ENCODE peak calls at places on chromosomes 7 and 10, in four cellular contexts. L is A549, T is IMR-90, X is SK-N-SH. H is an unnamed sample. For H3K9me3, the result is how much of the 10 kb centered on the place peaks cover.

GRCh38 chr7:48090095-48090805 is 1.2 kb downstream of the UPP1 start:
- DNase-seq in L (no peak), T (peak), X (no peak), H (peak)

GRCh38 chr7:144725070-144725469 is 110.8 kb downstream of the TPK1 start:
- DNase-seq in T (no peak), X (no peak), L (no peak), H (no peak)

GRCh38 chr7:141167376-141167964 is 93.6 kb downstream of the TMEM178B start:
- DNase-seq in L (no peak), X (no peak), T (no peak), H (no peak)

GRCh38 chr7:45716380-45717203 is 142.4 kb downstream of the ADCY1 start:
- DNase-seq in T (no peak), X (peak), L (no peak), H (no peak)

GRCh38 chr10:65375528-65375927 is 1550.3 kb upstream of the LRRTM3 start:
- DNase-seq in T (no peak), L (no peak), X (no peak), H (no peak)

GRCh38 chr7:46444266-46444665 is 523.2 kb upstream of the IGFBP3 start:
- DNase-seq in T (no peak), X (no peak), L (peak), H (no peak)

GRCh38 chr10:103415581-103415980 is 19.2 kb downstream of the PDCD11 start:
- DNase-seq in X (no peak), L (no peak), T (no peak), H (no peak)

GRCh38 chr7:131183611-131184119 is 144.0 kb upstream of the MKLN1 start:
- DNase-seq in T (peak), L (no peak), X (no peak), H (no peak)

GRCh38 chr7:111953611-111954010 is 252.6 kb downstream of the DOCK4 start:
- DNase-seq in T (no peak), X (peak), L (no peak), H (no peak)

GRCh38 chr10:88193018-88193417 is 329.6 kb downstream of the PTEN start:
- DNase-seq in X (no peak), L (no peak), T (no peak), H (no peak)

GRCh38 chr7:24884401-24884800 is 95.6 kb downstream of the OSBPL3 start:
- DNase-seq in X (no peak), L (no peak), T (no peak), H (no peak)

GRCh38 chr7:108045669-108046068 is 42.7 kb upstream of the LAMB1 start:
- DNase-seq in X (no peak), T (peak), L (no peak), H (no peak)

GRCh38 chr7:128137096-128137655 is 103.9 kb upstream of the LEP start:
- DNase-seq in T (peak), X (no peak), L (no peak), H (no peak)

DNA sequence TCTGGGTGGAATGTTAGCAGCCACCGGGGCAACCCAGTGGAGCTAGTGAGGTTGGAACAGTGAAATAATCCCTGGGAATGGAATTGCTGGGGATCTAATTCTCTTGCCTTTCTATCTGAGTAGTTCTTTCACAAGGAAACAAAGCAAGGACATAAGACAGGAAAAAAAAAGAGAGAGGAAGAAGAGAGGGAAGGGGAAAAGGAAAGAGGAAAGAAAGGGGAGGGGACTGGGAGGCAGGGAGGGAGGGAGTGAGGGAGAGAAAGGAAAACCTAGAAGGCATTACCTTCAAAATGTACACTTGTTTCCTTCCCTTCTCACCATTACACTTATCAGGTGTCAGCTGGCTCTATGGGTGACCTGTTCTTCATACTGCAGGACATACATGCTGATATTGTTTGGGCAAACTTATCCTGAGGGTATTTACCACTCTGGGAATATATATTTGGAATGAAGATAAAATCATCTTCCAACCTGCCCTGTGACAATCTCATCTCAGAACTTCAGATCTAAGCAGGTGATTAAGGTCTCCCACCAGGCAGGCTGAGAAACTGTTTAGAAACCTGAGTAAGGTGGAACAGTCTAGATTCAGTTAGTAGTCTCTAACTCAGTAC is 50.0 kb upstream of the KCNIP2 start:
- DNase-seq in L (no peak), T (no peak), X (no peak), H (no peak)
- TF ChIP-seq RCOR1 in L (no peak), T (no peak), X (no peak), H (no peak)

GRCh38 chr10:44295619-44296222 is 89.2 kb downstream of the CXCL12 start:
- DNase-seq in T (peak), X (no peak), L (no peak), H (no peak)
- H3K9me3 ChIP-seq in T (under half), X (under half), L (under half), H (under half)

DNA sequence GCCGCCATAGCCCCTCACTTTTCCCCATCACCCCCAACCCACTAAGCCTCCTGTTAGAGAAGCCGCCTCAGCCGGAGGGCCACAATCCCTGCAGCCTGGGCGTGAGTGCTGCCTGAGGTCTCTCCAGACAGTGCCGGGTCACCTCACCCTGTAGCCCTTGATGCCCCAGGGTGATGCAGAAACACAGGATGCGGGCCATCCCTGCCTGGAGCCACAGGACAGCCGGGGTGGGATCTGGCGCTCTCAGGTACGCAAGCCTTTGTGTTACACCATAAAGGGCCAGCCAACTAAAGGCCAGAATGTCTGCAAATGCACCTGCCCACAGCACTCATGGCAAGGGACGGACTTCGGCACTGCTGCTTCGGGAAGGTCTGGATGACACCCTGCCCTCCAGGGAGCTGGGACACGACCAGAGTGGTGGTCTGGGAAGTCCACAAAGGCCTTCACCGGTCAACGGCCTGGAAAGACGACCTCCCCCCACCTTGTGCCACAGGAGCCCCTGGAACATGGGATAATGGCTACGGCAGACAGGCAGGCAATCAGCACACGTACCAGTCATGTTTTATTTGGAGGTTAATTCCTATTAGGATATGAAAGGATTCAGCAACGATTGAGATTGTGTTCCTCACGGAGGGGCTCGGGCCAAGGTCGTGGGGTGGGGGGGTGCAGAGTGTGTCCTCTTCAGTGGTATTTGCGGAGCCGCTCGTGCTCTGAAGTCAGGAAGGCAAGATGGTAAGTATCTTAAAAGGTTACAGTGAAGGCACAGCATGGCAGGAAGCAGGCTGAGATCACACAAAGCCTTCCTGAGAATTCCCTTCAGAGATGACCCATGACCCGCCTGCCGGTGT is 8.1 kb downstream of the ATP5MF start:
- DNase-seq in T (no peak), L (no peak), X (peak), H (no peak)
- TF ChIP-seq RCOR1 in T (no peak), L (no peak), X (no peak), H (no peak)

GRCh38 chr7:50771120-50772002 is 11.3 kb downstream of the GRB10 start:
- DNase-seq in X (no peak), T (no peak), L (no peak), H (no peak)

GRCh38 chr7:50775826-50776225 is 6.9 kb downstream of the GRB10 start:
- DNase-seq in X (no peak), T (no peak), L (no peak), H (no peak)

GRCh38 chr7:50775231-50775630 is 7.5 kb downstream of the GRB10 start:
- DNase-seq in L (no peak), T (no peak), X (no peak), H (no peak)

GRCh38 chr7:50778189-50778588 is 4.5 kb downstream of the GRB10 start:
- DNase-seq in X (no peak), T (no peak), L (no peak), H (no peak)

DNA sequence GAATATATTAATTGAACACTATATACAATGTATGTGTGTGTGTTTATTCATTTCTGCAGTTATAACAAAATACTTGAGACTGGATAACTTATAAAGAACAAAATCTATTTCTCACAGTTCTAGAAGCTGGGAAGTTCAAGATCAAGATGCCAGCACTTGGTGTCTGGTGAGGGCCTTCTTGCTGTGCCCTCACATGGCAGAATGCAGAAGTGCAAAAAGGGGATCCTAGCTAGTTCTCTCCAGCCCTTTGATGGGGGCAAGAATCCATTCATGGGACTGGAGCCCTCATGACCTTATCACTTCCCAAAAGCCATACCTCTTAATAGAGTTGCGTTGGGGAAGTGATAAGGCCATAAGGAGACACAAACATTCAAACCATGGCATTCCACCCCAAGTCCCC is 8.4 kb downstream of the GRB10 start:
- DNase-seq in T (no peak), X (no peak), L (no peak), H (no peak)
- H3K9me3 ChIP-seq in T (under half), X (under half), L (under half), H (under half)

GRCh38 chr10:105185101-105185500 is 544.0 kb downstream of the SORCS3 start:
- DNase-seq in T (no peak), X (no peak), L (no peak), H (no peak)
- TF ChIP-seq RCOR1 in T (no peak), X (no peak), L (no peak), H (no peak)

GRCh38 chr7:37079420-37079819 is 355.1 kb upstream of the AOAH start:
- DNase-seq in T (no peak), L (no peak), X (no peak), H (no peak)

GRCh38 chr7:37083311-37084096 is 359.2 kb upstream of the AOAH start:
- DNase-seq in L (no peak), X (no peak), T (peak), H (no peak)

GRCh38 chr7:37085600-37085999 is 361.3 kb upstream of the AOAH start:
- DNase-seq in L (no peak), T (no peak), X (no peak), H (no peak)

GRCh38 chr7:37084303-37084702 is 360.0 kb upstream of the AOAH start:
- DNase-seq in X (no peak), L (no peak), T (no peak), H (no peak)

DNA sequence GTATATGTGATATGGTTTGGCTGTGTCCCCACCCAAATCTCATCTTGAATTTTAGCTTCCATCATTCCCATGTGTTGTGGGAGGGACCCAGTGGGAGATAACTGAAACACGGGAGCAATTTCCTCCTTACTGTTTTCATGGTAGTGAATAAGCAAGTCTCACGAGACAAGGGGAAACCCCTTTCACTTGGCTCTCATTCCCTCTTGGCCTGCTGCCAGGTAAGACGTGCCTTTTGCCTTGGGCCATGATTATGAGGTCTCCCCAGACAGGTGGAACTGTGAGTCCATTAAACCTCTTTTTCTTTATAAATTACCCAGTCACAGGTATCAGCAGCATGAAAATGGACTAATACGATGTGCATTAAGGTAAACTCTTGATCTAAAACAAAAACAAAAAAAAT is 357.1 kb upstream of the AOAH start:
- DNase-seq in L (no peak), X (no peak), T (no peak), H (no peak)
- H3K9me3 ChIP-seq in L (under half), X (under half), T (under half), H (under half)

GRCh38 chr7:30548762-30549344 is 44.2 kb upstream of the GGCT start:
- DNase-seq in L (peak), T (peak), X (peak), H (peak)

GRCh38 chr7:30553141-30553540 is 41.5 kb upstream of the GARS1 start:
- DNase-seq in X (no peak), L (no peak), T (no peak), H (no peak)

GRCh38 chr7:30546596-30546995 is 42.0 kb upstream of the GGCT start:
- DNase-seq in X (no peak), T (no peak), L (no peak), H (no peak)

GRCh38 chr7:30552330-30552729 is 42.3 kb upstream of the GARS1 start:
- DNase-seq in L (no peak), X (no peak), T (no peak), H (no peak)

DNA sequence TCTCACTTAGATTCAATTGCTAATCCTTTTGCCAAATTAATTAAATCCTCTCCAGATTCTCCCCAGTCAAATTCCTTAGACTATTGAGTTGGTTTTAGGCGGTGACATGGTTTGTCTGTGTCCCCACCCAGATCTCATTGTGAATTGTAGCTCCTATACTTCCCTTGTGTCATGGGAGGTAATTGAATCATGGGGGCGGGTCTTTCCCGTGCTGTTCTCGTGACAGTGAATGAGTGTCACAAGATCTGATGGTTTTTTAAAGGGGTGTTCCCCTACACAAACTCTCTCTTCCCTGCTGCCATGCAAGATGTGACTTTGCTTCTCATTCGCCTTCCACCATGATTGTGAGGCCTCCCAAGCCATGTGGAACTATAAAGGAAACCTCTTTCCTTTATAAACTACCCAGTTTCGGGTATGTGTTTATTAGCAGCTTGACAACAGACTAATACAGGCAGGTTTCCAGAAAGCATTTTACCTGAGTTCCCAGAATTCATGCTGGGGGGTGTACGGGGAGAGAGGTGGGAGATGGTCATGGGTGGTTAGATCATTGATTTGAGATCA is 44.7 kb upstream of the GARS1 start:
- DNase-seq in X (no peak), L (no peak), T (no peak), H (no peak)
- TF ChIP-seq RCOR1 in X (no peak), L (no peak), T (no peak), H (no peak)

GRCh38 chr7:63106506-63107388 is 891.9 kb upstream of the ZNF722 start:
- DNase-seq in T (no peak), L (no peak), X (no peak), H (no peak)
- H3K9me3 ChIP-seq in T (under half), L (under half), X (under half), H (under half)

H was measured in K562.